ENCODE peak calls at places on chromosomes 2 and 18, in nine cellular contexts. One of them, this sample, is unnamed.

GRCh38 chr2:106053581-106053980 is 140.5 kb downstream of the UXS1 start:
- DNase-seq in OCI-LY7: no peak
- DNase-seq in fibroblast of lung: no peak
- DNase-seq in CD8-positive, alpha-beta T cell: no peak
- DNase-seq in heart right ventricle: no peak
- DNase-seq in neuronal stem cell: no peak
- DNase-seq in transverse colon: no peak
- DNase-seq in mesenchymal stem cell: no peak
- DNase-seq in H1: no peak
- DNase-seq in this sample: no peak

GRCh38 chr2:239216251-239216613 is 184.6 kb downstream of the HDAC4 start:
- DNase-seq in heart right ventricle: no peak
- DNase-seq in transverse colon: no peak
- DNase-seq in mesenchymal stem cell: no peak
- DNase-seq in OCI-LY7: no peak
- DNase-seq in H1: no peak
- DNase-seq in neuronal stem cell: no peak
- DNase-seq in CD8-positive, alpha-beta T cell: no peak
- DNase-seq in fibroblast of lung: no peak
- DNase-seq in this sample: no peak

GRCh38 chr2:71948781-71949536 is 198.7 kb downstream of the CYP26B1 start:
- DNase-seq in OCI-LY7: no peak
- DNase-seq in neuronal stem cell: no peak
- DNase-seq in mesenchymal stem cell: no peak
- DNase-seq in transverse colon: no peak
- DNase-seq in fibroblast of lung: peak; percentile 84
- DNase-seq in heart right ventricle: no peak
- DNase-seq in CD8-positive, alpha-beta T cell: no peak
- DNase-seq in H1: no peak
- DNase-seq in this sample: no peak

GRCh38 chr2:30716117-30716900 is 90.9 kb downstream of the CAPN13 start:
- DNase-seq in neuronal stem cell: no peak
- DNase-seq in transverse colon: no peak
- DNase-seq in fibroblast of lung: no peak
- DNase-seq in heart right ventricle: no peak
- DNase-seq in CD8-positive, alpha-beta T cell: no peak
- DNase-seq in OCI-LY7: no peak
- DNase-seq in mesenchymal stem cell: no peak
- DNase-seq in H1: peak; percentile 39
- DNase-seq in this sample: no peak

GRCh38 chr2:47904903-47905453 is 1.3 kb downstream of the FBXO11 start:
- DNase-seq in neuronal stem cell: peak; percentile 41
- DNase-seq in heart right ventricle: no peak
- DNase-seq in H1: peak; percentile 59
- DNase-seq in mesenchymal stem cell: no peak
- DNase-seq in CD8-positive, alpha-beta T cell: peak; percentile 34
- DNase-seq in transverse colon: peak; percentile 44
- DNase-seq in fibroblast of lung: peak; percentile 23
- DNase-seq in OCI-LY7: peak; percentile 67
- DNase-seq in this sample: peak; percentile 58

GRCh38 chr18:33194793-33195192 is 245.7 kb downstream of the CCDC178 start:
- DNase-seq in H1: no peak
- DNase-seq in fibroblast of lung: no peak
- DNase-seq in heart right ventricle: no peak
- DNase-seq in CD8-positive, alpha-beta T cell: no peak
- DNase-seq in neuronal stem cell: no peak
- DNase-seq in transverse colon: no peak
- DNase-seq in OCI-LY7: no peak
- DNase-seq in mesenchymal stem cell: no peak
- DNase-seq in this sample: no peak

GRCh38 chr2:233470007-233470687 is 96.4 kb downstream of the USP40 start:
- DNase-seq in fibroblast of lung: no peak
- DNase-seq in CD8-positive, alpha-beta T cell: no peak
- DNase-seq in heart right ventricle: peak; percentile 78
- DNase-seq in mesenchymal stem cell: no peak
- DNase-seq in neuronal stem cell: no peak
- DNase-seq in OCI-LY7: no peak
- DNase-seq in transverse colon: peak; percentile 39
- DNase-seq in H1: no peak
- DNase-seq in this sample: no peak

GRCh38 chr2:138034536-138034935 is 70.3 kb downstream of the HNMT start:
- DNase-seq in neuronal stem cell: no peak
- DNase-seq in heart right ventricle: no peak
- DNase-seq in transverse colon: no peak
- DNase-seq in OCI-LY7: no peak
- DNase-seq in H1: no peak
- DNase-seq in mesenchymal stem cell: no peak
- DNase-seq in fibroblast of lung: peak; percentile 29
- DNase-seq in CD8-positive, alpha-beta T cell: no peak
- DNase-seq in this sample: no peak

GRCh38 chr18:43571078-43571689 is 293.9 kb upstream of the SYT4 start:
- DNase-seq in transverse colon: no peak
- DNase-seq in CD8-positive, alpha-beta T cell: no peak
- DNase-seq in mesenchymal stem cell: peak; percentile 56
- DNase-seq in H1: peak; percentile 52
- DNase-seq in heart right ventricle: no peak
- DNase-seq in OCI-LY7: peak; percentile 14
- DNase-seq in neuronal stem cell: peak; percentile 52
- DNase-seq in fibroblast of lung: peak; percentile 25
- DNase-seq in this sample: no peak

GRCh38 chr18:74310411-74310810 is 5.2 kb upstream of the C18orf63 start:
- DNase-seq in fibroblast of lung: peak; percentile 29
- DNase-seq in CD8-positive, alpha-beta T cell: no peak
- DNase-seq in transverse colon: no peak
- DNase-seq in mesenchymal stem cell: peak; percentile 61
- DNase-seq in heart right ventricle: no peak
- DNase-seq in neuronal stem cell: no peak
- DNase-seq in H1: no peak
- DNase-seq in OCI-LY7: peak; percentile 7
- DNase-seq in this sample: no peak

GRCh38 chr2:157438907-157439791 is 4.7 kb downstream of the CYTIP start:
- DNase-seq in OCI-LY7: peak; percentile 62
- DNase-seq in H1: no peak
- DNase-seq in neuronal stem cell: no peak
- DNase-seq in transverse colon: no peak
- DNase-seq in mesenchymal stem cell: no peak
- DNase-seq in heart right ventricle: no peak
- DNase-seq in fibroblast of lung: peak; percentile 11
- DNase-seq in CD8-positive, alpha-beta T cell: no peak
- DNase-seq in this sample: no peak

GRCh38 chr2:191601060-191601459 is 76.9 kb upstream of the NABP1 start:
- DNase-seq in transverse colon: no peak
- DNase-seq in CD8-positive, alpha-beta T cell: no peak
- DNase-seq in mesenchymal stem cell: no peak
- DNase-seq in H1: no peak
- DNase-seq in fibroblast of lung: no peak
- DNase-seq in heart right ventricle: no peak
- DNase-seq in OCI-LY7: no peak
- DNase-seq in neuronal stem cell: no peak
- DNase-seq in this sample: no peak

GRCh38 chr18:48410095-48410920 is 1.1 kb upstream of the ZBTB7C start:
- DNase-seq in heart right ventricle: peak; percentile 94
- DNase-seq in neuronal stem cell: peak; percentile 89
- DNase-seq in OCI-LY7: peak; percentile 49
- DNase-seq in H1: peak; percentile 94
- DNase-seq in fibroblast of lung: peak; percentile 82
- DNase-seq in mesenchymal stem cell: peak; percentile 87
- DNase-seq in transverse colon: peak; percentile 91
- DNase-seq in CD8-positive, alpha-beta T cell: peak; percentile 37
- DNase-seq in this sample: peak; percentile 53

GRCh38 chr18:44786697-44787096 is 106.0 kb downstream of the SETBP1 start:
- DNase-seq in mesenchymal stem cell: no peak
- DNase-seq in transverse colon: no peak
- DNase-seq in OCI-LY7: no peak
- DNase-seq in fibroblast of lung: no peak
- DNase-seq in neuronal stem cell: no peak
- DNase-seq in heart right ventricle: no peak
- DNase-seq in H1: no peak
- DNase-seq in CD8-positive, alpha-beta T cell: no peak
- DNase-seq in this sample: no peak

GRCh38 chr2:20571644-20572215 is 79.2 kb downstream of the HS1BP3 start:
- DNase-seq in H1: no peak
- DNase-seq in mesenchymal stem cell: peak; percentile 44
- DNase-seq in transverse colon: no peak
- DNase-seq in OCI-LY7: no peak
- DNase-seq in CD8-positive, alpha-beta T cell: no peak
- DNase-seq in neuronal stem cell: no peak
- DNase-seq in fibroblast of lung: no peak
- DNase-seq in heart right ventricle: no peak
- DNase-seq in this sample: no peak
- H3K27ac ChIP-seq in H1: no peak overlapping the region
- H3K27ac ChIP-seq in mesenchymal stem cell: no peak overlapping the region
- H3K27ac ChIP-seq in transverse colon: no peak overlapping the region
- H3K27ac ChIP-seq in OCI-LY7: no peak overlapping the region
- H3K27ac ChIP-seq in CD8-positive, alpha-beta T cell: no peak overlapping the region
- H3K27ac ChIP-seq in neuronal stem cell: no peak overlapping the region
- H3K27ac ChIP-seq in fibroblast of lung: no peak overlapping the region
- H3K27ac ChIP-seq in heart right ventricle: peak overlapping the region; percentile 77
- H3K27ac ChIP-seq in this sample: no peak overlapping the region

GRCh38 chr2:104872034-104872865 is 18.3 kb downstream of the POU3F3 start:
- DNase-seq in fibroblast of lung: peak; percentile 50
- DNase-seq in H1: peak; percentile 81
- DNase-seq in transverse colon: no peak
- DNase-seq in neuronal stem cell: peak; percentile 37
- DNase-seq in mesenchymal stem cell: no peak
- DNase-seq in OCI-LY7: no peak
- DNase-seq in CD8-positive, alpha-beta T cell: no peak
- DNase-seq in heart right ventricle: no peak
- DNase-seq in this sample: no peak

GRCh38 chr2:104872866-104873688 is 19.2 kb downstream of the POU3F3 start:
- DNase-seq in heart right ventricle: no peak
- DNase-seq in fibroblast of lung: peak; percentile 76
- DNase-seq in transverse colon: peak; percentile 70
- DNase-seq in H1: peak; percentile 88
- DNase-seq in neuronal stem cell: peak; percentile 62
- DNase-seq in CD8-positive, alpha-beta T cell: no peak
- DNase-seq in OCI-LY7: peak; percentile 77
- DNase-seq in mesenchymal stem cell: peak; percentile 56
- DNase-seq in this sample: no peak

GRCh38 chr2:104871566-104872033 is 17.7 kb downstream of the POU3F3 start:
- DNase-seq in mesenchymal stem cell: no peak
- DNase-seq in H1: no peak
- DNase-seq in fibroblast of lung: no peak
- DNase-seq in neuronal stem cell: no peak
- DNase-seq in heart right ventricle: no peak
- DNase-seq in CD8-positive, alpha-beta T cell: no peak
- DNase-seq in OCI-LY7: no peak
- DNase-seq in transverse colon: no peak
- DNase-seq in this sample: no peak

GRCh38 chr2:104874230-104874629 is 20.3 kb downstream of the POU3F3 start:
- DNase-seq in CD8-positive, alpha-beta T cell: no peak
- DNase-seq in fibroblast of lung: no peak
- DNase-seq in mesenchymal stem cell: no peak
- DNase-seq in heart right ventricle: no peak
- DNase-seq in H1: no peak
- DNase-seq in transverse colon: no peak
- DNase-seq in OCI-LY7: no peak
- DNase-seq in neuronal stem cell: no peak
- DNase-seq in this sample: no peak

GRCh38 chr2:104873689-104874054 is 19.8 kb downstream of the POU3F3 start:
- DNase-seq in transverse colon: no peak
- DNase-seq in OCI-LY7: no peak
- DNase-seq in neuronal stem cell: no peak
- DNase-seq in H1: no peak
- DNase-seq in mesenchymal stem cell: no peak
- DNase-seq in CD8-positive, alpha-beta T cell: no peak
- DNase-seq in fibroblast of lung: no peak
- DNase-seq in heart right ventricle: no peak
- DNase-seq in this sample: no peak
- H3K4me3 ChIP-seq in transverse colon: peak overlapping the region; percentile 66
- H3K4me3 ChIP-seq in OCI-LY7: peak overlapping the region; percentile 68
- H3K4me3 ChIP-seq in neuronal stem cell: peak overlapping the region; percentile 59
- H3K4me3 ChIP-seq in H1: peak overlapping the region; percentile 53
- H3K4me3 ChIP-seq in mesenchymal stem cell: peak overlapping the region; percentile 76
- H3K4me3 ChIP-seq in CD8-positive, alpha-beta T cell: no peak overlapping the region
- H3K4me3 ChIP-seq in fibroblast of lung: no peak overlapping the region
- H3K4me3 ChIP-seq in heart right ventricle: peak overlapping the region; percentile 58
- H3K4me3 ChIP-seq in this sample: no peak overlapping the region

GRCh38 chr2:595831-596592 is 81.2 kb downstream of the TMEM18 start:
- DNase-seq in CD8-positive, alpha-beta T cell: no peak
- DNase-seq in fibroblast of lung: no peak
- DNase-seq in OCI-LY7: no peak
- DNase-seq in neuronal stem cell: no peak
- DNase-seq in H1: no peak
- DNase-seq in mesenchymal stem cell: no peak
- DNase-seq in transverse colon: no peak
- DNase-seq in heart right ventricle: no peak
- DNase-seq in this sample: no peak
- H3K9me3 ChIP-seq in CD8-positive, alpha-beta T cell: no peaks in the 10 kb centered on the region
- H3K9me3 ChIP-seq in fibroblast of lung: no peaks in the 10 kb centered on the region
- H3K9me3 ChIP-seq in OCI-LY7: no peaks in the 10 kb centered on the region
- H3K9me3 ChIP-seq in neuronal stem cell: no peaks in the 10 kb centered on the region
- H3K9me3 ChIP-seq in H1: no peaks in the 10 kb centered on the region
- H3K9me3 ChIP-seq in mesenchymal stem cell: no peaks in the 10 kb centered on the region
- H3K9me3 ChIP-seq in transverse colon: no peaks in the 10 kb centered on the region
- H3K9me3 ChIP-seq in heart right ventricle: no peaks in the 10 kb centered on the region
- H3K9me3 ChIP-seq in this sample: no peaks in the 10 kb centered on the region

GRCh38 chr2:234869164-234869563 is 82.7 kb upstream of the SH3BP4 start:
- DNase-seq in mesenchymal stem cell: no peak
- DNase-seq in OCI-LY7: no peak
- DNase-seq in fibroblast of lung: no peak
- DNase-seq in transverse colon: no peak
- DNase-seq in heart right ventricle: no peak
- DNase-seq in CD8-positive, alpha-beta T cell: no peak
- DNase-seq in neuronal stem cell: no peak
- DNase-seq in H1: no peak
- DNase-seq in this sample: no peak

GRCh38 chr2:234873103-234873827 is 78.6 kb upstream of the SH3BP4 start:
- DNase-seq in neuronal stem cell: no peak
- DNase-seq in heart right ventricle: no peak
- DNase-seq in mesenchymal stem cell: no peak
- DNase-seq in OCI-LY7: no peak
- DNase-seq in transverse colon: no peak
- DNase-seq in fibroblast of lung: no peak
- DNase-seq in CD8-positive, alpha-beta T cell: no peak
- DNase-seq in H1: no peak
- DNase-seq in this sample: no peak

GRCh38 chr2:234869969-234870368 is 81.8 kb upstream of the SH3BP4 start:
- DNase-seq in fibroblast of lung: no peak
- DNase-seq in transverse colon: no peak
- DNase-seq in H1: no peak
- DNase-seq in CD8-positive, alpha-beta T cell: no peak
- DNase-seq in heart right ventricle: no peak
- DNase-seq in neuronal stem cell: no peak
- DNase-seq in mesenchymal stem cell: no peak
- DNase-seq in OCI-LY7: no peak
- DNase-seq in this sample: no peak

GRCh38 chr2:234874347-234875046 is 77.3 kb upstream of the SH3BP4 start:
- DNase-seq in OCI-LY7: no peak
- DNase-seq in fibroblast of lung: no peak
- DNase-seq in mesenchymal stem cell: no peak
- DNase-seq in CD8-positive, alpha-beta T cell: no peak
- DNase-seq in heart right ventricle: no peak
- DNase-seq in H1: no peak
- DNase-seq in neuronal stem cell: no peak
- DNase-seq in transverse colon: no peak
- DNase-seq in this sample: no peak

DNA sequence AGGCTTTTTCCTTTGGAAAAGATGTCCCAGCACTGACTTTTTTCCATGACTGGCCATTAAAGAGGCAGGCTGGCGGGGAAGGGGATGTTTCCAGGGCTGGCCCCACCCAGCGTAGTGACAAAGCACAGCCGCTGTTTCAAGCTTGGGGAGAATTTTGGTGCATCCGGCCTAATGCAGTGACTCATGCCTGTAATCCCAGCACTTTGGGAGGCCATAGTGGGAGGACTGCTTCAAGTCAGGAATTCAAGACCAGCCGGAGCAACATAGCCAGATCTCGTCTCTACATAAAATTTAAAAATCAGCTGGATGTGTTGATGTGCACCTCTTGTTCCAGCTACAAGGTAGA is 78.0 kb upstream of the SH3BP4 start:
- DNase-seq in CD8-positive, alpha-beta T cell: no peak
- DNase-seq in H1: no peak
- DNase-seq in neuronal stem cell: no peak
- DNase-seq in OCI-LY7: no peak
- DNase-seq in transverse colon: peak; percentile 12
- DNase-seq in fibroblast of lung: peak; percentile 56
- DNase-seq in mesenchymal stem cell: peak; percentile 79
- DNase-seq in heart right ventricle: no peak
- DNase-seq in this sample: no peak
- H3K27ac ChIP-seq in CD8-positive, alpha-beta T cell: no peak overlapping the region
- H3K27ac ChIP-seq in H1: no peak overlapping the region
- H3K27ac ChIP-seq in neuronal stem cell: no peak overlapping the region
- H3K27ac ChIP-seq in OCI-LY7: no peak overlapping the region
- H3K27ac ChIP-seq in transverse colon: peak overlapping the region; percentile 53
- H3K27ac ChIP-seq in fibroblast of lung: no peak overlapping the region
- H3K27ac ChIP-seq in mesenchymal stem cell: no peak overlapping the region
- H3K27ac ChIP-seq in heart right ventricle: no peak overlapping the region
- H3K27ac ChIP-seq in this sample: no peak overlapping the region